ENCODE peak calls at places on chromosomes 5 and 9, in five cellular contexts. T, I, W, E and D are unnamed samples.

GRCh38 chr5:17163185-17163584 is 54.2 kb upstream of the BASP1 start:
- DNase-seq in T (no peak), I (no peak), W (no peak), E (no peak), D (no peak)

GRCh38 chr9:87796232-87796631 is 70.3 kb downstream of the CTSL start:
- DNase-seq in T (no peak), I (no peak), W (no peak), E (no peak), D (peak)

GRCh38 chr9:130532426-130532825 is 47.0 kb upstream of the FUBP3 start:
- DNase-seq in T (no peak), I (no peak), W (no peak), E (no peak), D (no peak)

GRCh38 chr5:148457183-148457620 is 73.4 kb downstream of the FBXO38 start:
- DNase-seq in T (no peak), I (no peak), W (no peak), E (no peak), D (no peak)

GRCh38 chr9:134223601-134224122 is 59.3 kb upstream of the RNU6ATAC start:
- DNase-seq in T (no peak), I (peak), W (no peak), E (no peak), D (no peak)

GRCh38 chr5:91641730-91642350 is 258.7 kb upstream of the ARRDC3 start:
- DNase-seq in T (peak), I (no peak), W (no peak), E (no peak), D (no peak)

GRCh38 chr5:17365326-17365725 is 132.7 kb upstream of the TAF11L2 start:
- DNase-seq in T (no peak), I (no peak), W (no peak), E (no peak), D (no peak)

GRCh38 chr5:147168578-147169327 is 66.1 kb upstream of the STK32A start:
- DNase-seq in T (peak), I (no peak), W (no peak), E (no peak), D (no peak)

GRCh38 chr5:172559004-172559932 is 81.8 kb upstream of the NEURL1B start:
- DNase-seq in T (peak), I (peak), W (peak), E (no peak), D (no peak)

GRCh38 chr9:108478871-108479332 is 376.9 kb downstream of the ACTL7B start:
- DNase-seq in T (peak), I (no peak), W (no peak), E (no peak), D (no peak)

GRCh38 chr9:94805585-94805984 is 79.1 kb downstream of the AOPEP start:
- DNase-seq in T (peak), I (no peak), W (peak), E (no peak), D (no peak)

GRCh38 chr5:147898875-147899401 is 7.4 kb downstream of the C5orf46 start:
- DNase-seq in T (peak), I (no peak), W (no peak), E (no peak), D (no peak)

GRCh38 chr9:134443169-134444039 is 117.1 kb downstream of the RXRA start:
- DNase-seq in T (peak), I (peak), W (peak), E (peak), D (peak)

GRCh38 chr9:133876144-133876543 is 116.0 kb downstream of the VAV2 start:
- DNase-seq in T (no peak), I (peak), W (no peak), E (no peak), D (no peak)

GRCh38 chr9:132506907-132507669 is 75.3 kb upstream of the BARHL1 start:
- DNase-seq in T (no peak), I (no peak), W (no peak), E (no peak), D (no peak)

GRCh38 chr5:161420526-161420925 is 126.0 kb downstream of the GABRB2 start:
- DNase-seq in T (no peak), I (no peak), W (no peak), E (no peak), D (no peak)

GRCh38 chr9:87387351-87388055 is 110.2 kb upstream of the DAPK1 start:
- DNase-seq in T (no peak), I (no peak), W (no peak), E (no peak), D (no peak)

GRCh38 chr5:159022178-159022556 is 77.5 kb downstream of the EBF1 start:
- DNase-seq in T (peak), I (peak), W (no peak), E (no peak), D (no peak)

GRCh38 chr5:176590035-176590729 is 19.8 kb downstream of the GPRIN1 start:
- DNase-seq in T (no peak), I (no peak), W (no peak), E (no peak), D (no peak)

GRCh38 chr9:138053996-138054752 is 176.6 kb downstream of the CACNA1B start:
- DNase-seq in T (no peak), I (no peak), W (peak), E (no peak), D (peak)

GRCh38 chr9:134355561-134356278 is 29.5 kb downstream of the RXRA start:
- DNase-seq in T (no peak), I (no peak), W (peak), E (no peak), D (no peak)

GRCh38 chr5:126104951-126105350 is 318.3 kb upstream of the GRAMD2B start:
- DNase-seq in T (no peak), I (no peak), W (no peak), E (no peak), D (no peak)

GRCh38 chr9:129624168-129624759 is 1.7 kb upstream of the NTMT1 start:
- DNase-seq in T (peak), I (no peak), W (peak), E (peak), D (no peak)

GRCh38 chr9:131546336-131547084 is 1.2 kb downstream of the PRRT1B start:
- DNase-seq in T (no peak), I (no peak), W (no peak), E (no peak), D (no peak)

GRCh38 chr5:123097871-123098735 is 9.1 kb downstream of the PRDM6 start:
- DNase-seq in T (no peak), I (no peak), W (no peak), E (no peak), D (no peak)

GRCh38 chr9:121059998-121060636 is 10.0 kb upstream of the C5 start:
- DNase-seq in T (peak), I (no peak), W (peak), E (no peak), D (no peak)

GRCh38 chr5:150298701-150299451 is 3.8 kb downstream of the ARSI start:
- DNase-seq in T (peak), I (no peak), W (no peak), E (no peak), D (no peak)

GRCh38 chr9:130741831-130742449 is 48.4 kb downstream of the EXOSC2 start:
- DNase-seq in T (peak), I (no peak), W (no peak), E (no peak), D (no peak)

GRCh38 chr9:119370816-119371215 is 1.6 kb upstream of the BRINP1 start:
- DNase-seq in T (peak), I (peak), W (peak), E (no peak), D (no peak)

GRCh38 chr9:4866239-4866969 is 73.7 kb downstream of the RCL1 start:
- DNase-seq in T (no peak), I (no peak), W (no peak), E (no peak), D (no peak)